ENCODE peak calls at places on chromosomes 16 and 17, in nine cellular contexts. M is heart left ventricle, N is OCI-LY7, E is PC-9, R is GM12865, S is HFF-Myc, X is GM12878, Q is brain microvascular endothelial cell, L is mucosa of descending colon. G is an unnamed sample.

GRCh38 chr17:28963212-28963611 is 11.9 kb upstream of the PHF12 start:
- DNase-seq in M (no peak), N (no peak), E (no peak), R (no peak), S (no peak), X (no peak), Q (no peak), L (no peak), G (peak)

GRCh38 chr16:27676807-27677206 is 126.9 kb downstream of the KATNIP start:
- DNase-seq in M (no peak), N (no peak), E (no peak), R (no peak), S (no peak), X (no peak), Q (peak), L (no peak), G (no peak)

GRCh38 chr16:27204232-27204915 is 1.0 kb downstream of the KDM8 start:
- DNase-seq in M (no peak), N (peak), E (no peak), R (no peak), S (no peak), X (no peak), Q (no peak), L (no peak), G (no peak)

GRCh38 chr17:39187152-39187830 is 10.2 kb downstream of the CACNB1 start:
- DNase-seq in M (no peak), N (no peak), E (no peak), R (no peak), S (no peak), X (no peak), Q (no peak), L (peak), G (no peak)

GRCh38 chr17:6279659-6280058 is 155.3 kb downstream of the AIPL1 start:
- DNase-seq in M (no peak), N (peak), E (peak), R (peak), S (no peak), X (no peak), Q (no peak), L (no peak), G (no peak)

GRCh38 chr17:65656390-65657250 is 95.2 kb upstream of the AXIN2 start:
- DNase-seq in M (no peak), N (no peak), E (no peak), R (peak), S (no peak), X (peak), Q (no peak), L (no peak), G (peak)

GRCh38 chr17:33684714-33685113 is 391.6 kb upstream of the ASIC2 start:
- DNase-seq in M (no peak), N (no peak), E (no peak), R (no peak), S (no peak), X (no peak), Q (no peak), L (no peak), G (no peak)

GRCh38 chr17:68201425-68201785 is 46.4 kb upstream of the AMZ2 start:
- DNase-seq in M (no peak), N (no peak), E (no peak), R (no peak), S (no peak), X (no peak), Q (no peak), L (no peak), G (no peak)

GRCh38 chr17:55259684-55260111 is 5.1 kb upstream of the HLF start:
- DNase-seq in M (no peak), N (peak), E (no peak), R (no peak), S (no peak), X (no peak), Q (no peak), L (no peak), G (no peak)

GRCh38 chr16:87982491-87983415 is 31.5 kb downstream of the BANP start:
- DNase-seq in M (no peak), N (no peak), E (no peak), R (no peak), S (no peak), X (no peak), Q (no peak), L (no peak), G (no peak)

GRCh38 chr17:14923981-14924380 is 341.1 kb downstream of the PMP22 start:
- DNase-seq in M (no peak), N (no peak), E (no peak), R (no peak), S (no peak), X (no peak), Q (peak), L (no peak), G (peak)

GRCh38 chr17:59067340-59067739 is 39.3 kb downstream of the TRIM37 start:
- DNase-seq in M (no peak), N (no peak), E (no peak), R (no peak), S (no peak), X (no peak), Q (no peak), L (no peak), G (no peak)

GRCh38 chr17:81329927-81330883 is 35.1 kb upstream of the SLC38A10 start:
- DNase-seq in M (no peak), N (no peak), E (peak), R (no peak), S (no peak), X (no peak), Q (no peak), L (no peak), G (no peak)

GRCh38 chr17:39365252-39365651 is 36.2 kb downstream of the FBXL20 start:
- DNase-seq in M (no peak), N (no peak), E (no peak), R (no peak), S (peak), X (no peak), Q (no peak), L (no peak), G (peak)

GRCh38 chr17:41868568-41868967 is 3.3 kb upstream of the KLHL11 start:
- DNase-seq in M (no peak), N (no peak), E (no peak), R (no peak), S (no peak), X (no peak), Q (no peak), L (no peak), G (no peak)

GRCh38 chr17:27245230-27245696 is 48.7 kb upstream of the WSB1 start:
- DNase-seq in M (peak), N (peak), E (peak), R (peak), S (peak), X (peak), Q (peak), L (peak), G (peak)

GRCh38 chr17:28737770-28738679 is 5.8 kb upstream of the TRAF4 start:
- DNase-seq in M (no peak), N (peak), E (no peak), R (peak), S (no peak), X (peak), Q (no peak), L (peak), G (no peak)

GRCh38 chr17:45784583-45785372 is 658 bp downstream of the CRHR1 start:
- DNase-seq in M (no peak), N (no peak), E (no peak), R (no peak), S (no peak), X (no peak), Q (no peak), L (no peak), G (peak)

GRCh38 chr17:47732399-47733046 is 513 bp upstream of the TBX21 start:
- DNase-seq in M (no peak), N (no peak), E (no peak), R (no peak), S (no peak), X (no peak), Q (no peak), L (no peak), G (no peak)

GRCh38 chr16:87457724-87458423 is 35.0 kb downstream of the ZCCHC14 start:
- DNase-seq in M (no peak), N (no peak), E (peak), R (peak), S (peak), X (peak), Q (peak), L (no peak), G (peak)

GRCh38 chr17:73042809-73043685 is 49.4 kb downstream of the SLC39A11 start:
- DNase-seq in M (peak), N (no peak), E (no peak), R (no peak), S (no peak), X (no peak), Q (no peak), L (no peak), G (no peak)

GRCh38 chr17:74163271-74163821 is 40.1 kb upstream of the RPL38 start:
- DNase-seq in M (no peak), N (no peak), E (no peak), R (no peak), S (no peak), X (no peak), Q (no peak), L (no peak), G (no peak)

GRCh38 chr17:57281887-57282653 is 25.7 kb downstream of the MSI2 start:
- DNase-seq in M (no peak), N (no peak), E (no peak), R (no peak), S (no peak), X (no peak), Q (peak), L (no peak), G (no peak)

GRCh38 chr16:46658925-46659324 is 30.1 kb downstream of the VPS35 start:
- DNase-seq in M (peak), N (peak), E (no peak), R (peak), S (no peak), X (peak), Q (no peak), L (no peak), G (no peak)

GRCh38 chr17:35447494-35447893 is 1.1 kb downstream of the SLFN13 start:
- DNase-seq in M (peak), N (no peak), E (no peak), R (no peak), S (no peak), X (no peak), Q (no peak), L (no peak), G (no peak)

GRCh38 chr16:12220721-12221120 is 244.2 kb downstream of the SNX29 start:
- DNase-seq in M (no peak), N (no peak), E (no peak), R (no peak), S (no peak), X (no peak), Q (no peak), L (no peak), G (no peak)

GRCh38 chr17:31919802-31920525 is 16.8 kb upstream of the SUZ12 start:
- DNase-seq in M (no peak), N (no peak), E (no peak), R (peak), S (no peak), X (no peak), Q (no peak), L (no peak), G (no peak)

GRCh38 chr16:50152386-50152806 is 710 bp upstream of the TENT4B start:
- DNase-seq in M (no peak), N (no peak), E (no peak), R (peak), S (no peak), X (peak), Q (no peak), L (no peak), G (peak)

GRCh38 chr16:61611847-61612491 is 424.3 kb downstream of the CDH8 start:
- DNase-seq in M (no peak), N (no peak), E (no peak), R (no peak), S (no peak), X (no peak), Q (no peak), L (no peak), G (no peak)

GRCh38 chr17:9837551-9838471 is 12.1 kb downstream of the GLP2R start:
- DNase-seq in M (peak), N (no peak), E (peak), R (no peak), S (no peak), X (no peak), Q (peak), L (no peak), G (peak)

GRCh38 chr17:74691151-74691550 is 21.6 kb downstream of the CD300LF start:
- DNase-seq in M (no peak), N (no peak), E (no peak), R (no peak), S (no peak), X (no peak), Q (no peak), L (no peak), G (no peak)

GRCh38 chr16:81693047-81693446 is 86.0 kb upstream of the PLCG2 start:
- DNase-seq in M (no peak), N (no peak), E (no peak), R (no peak), S (no peak), X (no peak), Q (peak), L (no peak), G (peak)

GRCh38 chr17:45584092-45585036 is 93.8 kb upstream of the PLEKHM1 start:
- DNase-seq in M (peak), N (peak), E (peak), R (peak), S (no peak), X (no peak), Q (peak), L (peak), G (peak)

GRCh38 chr16:79845006-79845733 is 244.6 kb upstream of the MAF start:
- DNase-seq in M (no peak), N (peak), E (no peak), R (peak), S (no peak), X (peak), Q (no peak), L (no peak), G (no peak)

DNA sequence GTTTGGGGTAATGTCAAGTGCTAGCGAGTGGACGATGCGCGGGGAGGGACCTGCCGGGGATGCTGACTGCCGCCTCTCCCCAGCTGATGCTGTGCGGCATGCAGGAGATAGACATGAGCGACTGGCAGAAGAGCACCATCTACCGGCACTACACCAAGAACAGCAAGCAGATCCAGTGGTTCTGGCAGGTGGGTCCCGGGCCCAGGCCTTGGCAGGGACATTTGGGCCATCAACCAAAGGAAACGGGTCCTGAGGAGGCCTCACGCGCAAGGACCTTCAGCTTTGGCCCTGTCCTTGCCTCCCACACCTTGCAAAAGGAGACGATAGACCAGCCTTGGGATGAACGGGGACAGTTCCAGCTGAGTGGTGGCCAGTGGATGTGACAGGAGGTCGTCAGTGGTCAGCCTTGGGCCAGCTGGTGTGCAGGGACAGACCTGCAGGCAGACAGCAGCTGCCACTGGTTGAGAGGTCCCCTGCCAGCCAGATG is 13.6 kb upstream of the CLEC18A start:
- DNase-seq in M (no peak), N (no peak), E (no peak), R (no peak), S (no peak), X (no peak), Q (no peak), L (no peak), G (no peak)
- TF ChIP-seq CTCF in M (no peak), N (no peak), E (no peak), R (no peak), S (peak), X (peak), Q (peak), L (no peak), G (peak)

GRCh38 chr17:80253631-80254395 is 6.8 kb upstream of the RNF213 start:
- DNase-seq in M (no peak), N (no peak), E (peak), R (no peak), S (no peak), X (no peak), Q (no peak), L (peak), G (no peak)

GRCh38 chr17:80252871-80253270 is 7.8 kb upstream of the RNF213 start:
- DNase-seq in M (no peak), N (peak), E (peak), R (peak), S (no peak), X (no peak), Q (no peak), L (peak), G (no peak)

GRCh38 chr17:80256034-80256350 is 4.7 kb upstream of the RNF213 start:
- DNase-seq in M (no peak), N (no peak), E (no peak), R (no peak), S (no peak), X (no peak), Q (no peak), L (no peak), G (no peak)

GRCh38 chr17:80251966-80252365 is 8.7 kb upstream of the RNF213 start:
- DNase-seq in M (no peak), N (no peak), E (no peak), R (no peak), S (no peak), X (no peak), Q (no peak), L (peak), G (no peak)

DNA sequence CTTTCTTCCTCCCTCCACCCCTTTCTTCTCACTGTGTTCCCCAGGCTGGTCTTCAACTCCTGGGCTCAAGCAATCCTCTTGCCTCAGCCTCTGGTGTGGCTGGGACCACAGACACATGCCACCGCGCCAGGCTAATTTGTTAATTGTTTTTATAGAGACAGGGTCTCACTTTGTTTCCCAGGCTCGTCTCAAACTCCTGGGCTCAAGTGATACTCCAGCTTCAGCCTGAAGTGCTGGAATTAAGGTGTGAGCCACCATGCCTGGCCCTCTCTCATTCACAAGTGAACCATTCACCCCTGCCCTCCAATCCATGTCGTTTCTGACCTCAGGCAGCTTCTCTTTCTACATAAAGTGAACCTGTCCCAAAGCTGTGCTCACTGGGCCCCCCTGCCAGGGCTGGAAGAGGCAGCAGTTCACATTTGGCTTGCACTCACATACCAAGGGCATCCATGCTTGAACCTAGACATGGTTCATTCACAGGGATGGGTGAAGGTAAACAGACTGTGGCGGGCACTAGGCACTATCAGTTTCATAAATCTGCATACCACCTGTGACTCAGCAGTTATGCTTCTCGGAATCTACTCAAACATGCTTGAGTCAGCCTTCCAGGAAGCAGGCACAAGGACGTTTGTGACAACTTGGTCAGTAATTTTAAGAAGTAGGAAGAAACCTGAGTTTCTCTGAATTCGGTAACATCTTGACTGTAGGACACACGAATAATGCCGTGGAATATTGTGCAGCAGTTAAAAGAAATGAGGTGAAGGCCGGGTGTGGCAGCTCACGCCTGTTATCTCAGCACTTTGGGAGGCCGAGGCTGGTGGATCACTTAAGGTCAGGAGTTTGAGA is 6.0 kb upstream of the RNF213 start:
- DNase-seq in M (no peak), N (peak), E (peak), R (peak), S (peak), X (peak), Q (peak), L (peak), G (peak)
- H3K4me3 ChIP-seq in M (no peak), N (no peak), E (peak), R (no peak), S (no peak), X (peak), Q (no peak), L (no peak), G (no peak)

DNA sequence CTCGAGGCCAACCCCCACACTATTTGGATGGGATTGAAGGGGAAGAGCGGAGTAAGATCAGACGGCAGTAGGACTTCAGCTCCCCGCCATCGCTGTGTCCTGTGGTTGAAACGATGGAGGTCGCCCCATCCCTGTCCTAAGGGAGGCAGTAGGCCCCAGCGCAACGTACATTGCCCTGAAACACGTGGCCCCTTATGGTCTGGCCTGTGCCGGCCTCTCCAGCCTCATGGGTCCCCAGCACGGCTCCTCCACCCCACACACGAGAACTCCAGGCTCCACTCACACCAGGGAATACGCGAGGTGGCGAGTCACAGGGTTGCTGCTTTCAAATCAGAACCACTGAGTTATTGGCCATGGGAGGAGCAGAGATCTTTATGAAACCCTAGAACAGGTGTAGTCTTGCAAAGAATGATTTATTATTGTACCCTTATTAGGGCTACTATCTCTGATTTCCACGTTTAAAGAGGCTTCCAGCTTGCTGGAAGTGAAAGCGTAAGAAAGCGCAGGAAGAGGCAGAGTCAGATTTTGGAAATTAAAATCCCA is 669 bp upstream of the DCTPP1 start:
- DNase-seq in M (peak), N (no peak), E (no peak), R (no peak), S (no peak), X (no peak), Q (no peak), L (peak), G (no peak)
- TF ChIP-seq CTCF in M (peak), N (peak), E (peak), R (no peak), S (no peak), X (peak), Q (no peak), L (no peak), G (no peak)

GRCh38 chr16:78108451-78108850 is 9.0 kb downstream of the WWOX start:
- DNase-seq in M (no peak), N (no peak), E (no peak), R (no peak), S (no peak), X (no peak), Q (no peak), L (no peak), G (no peak)

GRCh38 chr16:78115659-78116058 is 16.2 kb downstream of the WWOX start:
- DNase-seq in M (no peak), N (no peak), E (no peak), R (no peak), S (no peak), X (no peak), Q (no peak), L (no peak), G (no peak)

GRCh38 chr16:78118469-78119025 is 19.1 kb downstream of the WWOX start:
- DNase-seq in M (no peak), N (no peak), E (no peak), R (no peak), S (no peak), X (no peak), Q (no peak), L (no peak), G (no peak)

GRCh38 chr16:78113258-78113657 is 13.8 kb downstream of the WWOX start:
- DNase-seq in M (no peak), N (no peak), E (no peak), R (no peak), S (no peak), X (no peak), Q (no peak), L (no peak), G (no peak)
- H3K4me3 ChIP-seq in M (no peak), N (no peak), E (no peak), R (no peak), S (no peak), X (no peak), Q (no peak), L (no peak), G (no peak)

G was measured in fibroblast of villous mesenchyme.